ENCODE peak calls at places on chromosomes 12 and 14, in eight cellular contexts. B is spleen, W is astrocyte of the spinal cord, J is AG04450, H is lower leg skin, G is iPS-NIHi11, C is IMR-90, Z is head of caudate nucleus. Y is an unnamed sample.

GRCh38 chr12:57178213-57178612 is 30.8 kb upstream of the LRP1-AS start:
- DNase-seq in B (no peak), W (no peak), J (no peak), H (no peak), G (no peak), C (no peak), Z (no peak), Y (no peak)

GRCh38 chr12:78711954-78712353 is 152.6 kb upstream of the SYT1 start:
- DNase-seq in B (no peak), W (no peak), J (no peak), H (no peak), G (no peak), C (no peak), Z (no peak), Y (no peak)

GRCh38 chr14:28676481-28676880 is 90.1 kb upstream of the FOXG1 start:
- DNase-seq in B (no peak), W (peak; percentile 37), J (no peak), H (no peak), G (no peak), C (peak; percentile 6), Z (no peak), Y (peak; percentile 97)

GRCh38 chr12:131862994-131863710 is 31.3 kb upstream of the ULK1 start:
- DNase-seq in B (peak; percentile 68), W (peak; percentile 33), J (no peak), H (no peak), G (peak; percentile 73), C (no peak), Z (no peak), Y (peak; percentile 45)

GRCh38 chr12:6643569-6644256 is 3.5 kb downstream of the ACRBP start:
- DNase-seq in B (no peak), W (no peak), J (no peak), H (no peak), G (no peak), C (no peak), Z (no peak), Y (no peak)

GRCh38 chr12:111453071-111453989 is 47.6 kb downstream of the SH2B3 start:
- DNase-seq in B (no peak), W (no peak), J (no peak), H (no peak), G (no peak), C (no peak), Z (no peak), Y (no peak)

GRCh38 chr12:119770146-119770545 is 102.2 kb downstream of the PRKAB1 start:
- DNase-seq in B (no peak), W (no peak), J (no peak), H (no peak), G (no peak), C (peak; percentile 15), Z (no peak), Y (no peak)

GRCh38 chr12:100138048-100138907 is 4.4 kb downstream of the BLTP3B start:
- DNase-seq in B (no peak), W (peak; percentile 36), J (no peak), H (no peak), G (no peak), C (peak; percentile 15), Z (no peak), Y (peak; percentile 48)

GRCh38 chr12:56996793-56997545 is 9.4 kb downstream of the ZBTB39 start:
- DNase-seq in B (peak; percentile 84), W (no peak), J (no peak), H (no peak), G (no peak), C (no peak), Z (no peak), Y (no peak)

GRCh38 chr12:99810718-99811593 is 163.4 kb downstream of the GARIN6 start:
- DNase-seq in B (no peak), W (peak; percentile 24), J (no peak), H (no peak), G (no peak), C (peak; percentile 18), Z (no peak), Y (peak; percentile 15)

GRCh38 chr14:69289811-69290520 is 30.0 kb downstream of the GALNT16 start:
- DNase-seq in B (no peak), W (no peak), J (no peak), H (no peak), G (no peak), C (no peak), Z (no peak), Y (no peak)

GRCh38 chr14:55589171-55589570 is 9.2 kb downstream of the KTN1 start:
- DNase-seq in B (no peak), W (no peak), J (no peak), H (no peak), G (no peak), C (no peak), Z (no peak), Y (peak; percentile 37)

GRCh38 chr12:18747960-18748359 is 10.0 kb downstream of the CAPZA3 start:
- DNase-seq in B (no peak), W (peak; percentile 86), J (peak; percentile 77), H (no peak), G (peak; percentile 16), C (peak; percentile 95), Z (no peak), Y (peak; percentile 62)

GRCh38 chr14:104978774-104979691 is 859 bp upstream of the AHNAK2 start:
- DNase-seq in B (peak; percentile 73), W (no peak), J (no peak), H (no peak), G (no peak), C (no peak), Z (no peak), Y (no peak)

GRCh38 chr12:67772276-67773169 is 124.0 kb downstream of the DYRK2 start:
- DNase-seq in B (no peak), W (peak; percentile 80), J (peak; percentile 43), H (no peak), G (peak; percentile 89), C (peak; percentile 76), Z (no peak), Y (no peak)

GRCh38 chr12:104942075-104942474 is 16.0 kb downstream of the SLC41A2 start:
- DNase-seq in B (no peak), W (no peak), J (no peak), H (no peak), G (no peak), C (no peak), Z (no peak), Y (peak; percentile 24)

GRCh38 chr12:126404293-126404851 is 1339.1 kb downstream of the AACS start:
- DNase-seq in B (no peak), W (no peak), J (no peak), H (no peak), G (no peak), C (no peak), Z (no peak), Y (peak; percentile 4)

GRCh38 chr12:125183187-125184067 is 118.2 kb downstream of the AACS start:
- DNase-seq in B (peak; percentile 92), W (peak; percentile 77), J (peak; percentile 42), H (peak; percentile 63), G (peak; percentile 90), C (peak; percentile 66), Z (peak; percentile 93), Y (peak; percentile 72)

GRCh38 chr12:39122562-39123204 is 217.3 kb upstream of the CPNE8 start:
- DNase-seq in B (no peak), W (no peak), J (no peak), H (no peak), G (peak; percentile 42), C (no peak), Z (no peak), Y (peak; percentile 4)

GRCh38 chr14:20569066-20569465 is 8.2 kb upstream of the RNASE9 start:
- DNase-seq in B (no peak), W (no peak), J (no peak), H (no peak), G (no peak), C (no peak), Z (no peak), Y (no peak)

GRCh38 chr12:112178796-112179195 is 53.4 kb downstream of the TRAFD1 start:
- DNase-seq in B (no peak), W (no peak), J (no peak), H (no peak), G (no peak), C (no peak), Z (no peak), Y (no peak)

GRCh38 chr12:74349925-74350324 is 187.7 kb upstream of the ATXN7L3B start:
- DNase-seq in B (no peak), W (peak; percentile 53), J (no peak), H (no peak), G (no peak), C (no peak), Z (no peak), Y (no peak)

GRCh38 chr12:111056618-111057521 is 136.5 kb upstream of the MYL2 start:
- DNase-seq in B (peak; percentile 79), W (no peak), J (no peak), H (peak; percentile 16), G (no peak), C (no peak), Z (no peak), Y (peak; percentile 31)

GRCh38 chr12:99059824-99060526 is 414.9 kb downstream of the APAF1 start:
- DNase-seq in B (no peak), W (no peak), J (no peak), H (peak; percentile 23), G (peak; percentile 17), C (no peak), Z (no peak), Y (no peak)

GRCh38 chr12:122501489-122501989 is 807 bp upstream of the ZCCHC8 start:
- DNase-seq in B (no peak), W (no peak), J (no peak), H (no peak), G (no peak), C (no peak), Z (no peak), Y (no peak)

GRCh38 chr14:104705340-104706047 is 16.1 kb downstream of the INF2 start:
- DNase-seq in B (no peak), W (no peak), J (no peak), H (no peak), G (no peak), C (peak; percentile 19), Z (no peak), Y (no peak)

GRCh38 chr14:74571441-74571841 is 40.6 kb downstream of the LTBP2 start:
- DNase-seq in B (peak; percentile 42), W (no peak), J (no peak), H (no peak), G (no peak), C (peak; percentile 70), Z (no peak), Y (peak; percentile 58)

GRCh38 chr12:49872781-49873181 is 29.9 kb upstream of the BCDIN3D start:
- DNase-seq in B (no peak), W (no peak), J (peak; percentile 10), H (no peak), G (peak; percentile 1), C (peak; percentile 54), Z (peak; percentile 60), Y (peak; percentile 42)

GRCh38 chr12:130775953-130776856 is 60.1 kb upstream of the RIMBP2 start:
- DNase-seq in B (no peak), W (peak; percentile 90), J (peak; percentile 72), H (peak; percentile 29), G (peak; percentile 86), C (peak; percentile 88), Z (peak; percentile 46), Y (peak; percentile 83)

GRCh38 chr12:53380104-53380796 is at the start of gene SP1:
- DNase-seq in B (peak; percentile 98), W (peak; percentile 95), J (peak; percentile 83), H (peak; percentile 89), G (peak; percentile 85), C (peak; percentile 93), Z (peak; percentile 69), Y (peak; percentile 95)

GRCh38 chr12:103505371-103506236 is 9.8 kb upstream of the C12orf42 start:
- DNase-seq in B (no peak), W (peak; percentile 3), J (no peak), H (no peak), G (no peak), C (no peak), Z (no peak), Y (peak; percentile 98)

GRCh38 chr14:104371031-104371430 is 208.5 kb upstream of the C14orf180 start:
- DNase-seq in B (no peak), W (no peak), J (no peak), H (no peak), G (no peak), C (no peak), Z (no peak), Y (no peak)